ENCODE peak calls at places on chromosomes 5 and 9, in seven cellular contexts. One of them, this sample, is unnamed.

GRCh38 chr9:90854637-90855036 is 53.0 kb downstream of the SYK start:
- DNase-seq in frontal cortex: no peak
- DNase-seq in dorsolateral prefrontal cortex: no peak
- DNase-seq in colonic mucosa: no peak
- DNase-seq in fibroblast of mammary gland: no peak
- DNase-seq in HS-27A: no peak
- DNase-seq in mucosa of gallbladder: no peak
- DNase-seq in this sample: no peak

GRCh38 chr9:129007035-129007765 is 20.9 kb downstream of the SH3GLB2 start:
- DNase-seq in frontal cortex: no peak
- DNase-seq in dorsolateral prefrontal cortex: no peak
- DNase-seq in colonic mucosa: no peak
- DNase-seq in fibroblast of mammary gland: peak
- DNase-seq in HS-27A: no peak
- DNase-seq in mucosa of gallbladder: no peak
- DNase-seq in this sample: no peak

GRCh38 chr5:63127054-63127453 is 548.4 kb downstream of the LRRC70 start:
- DNase-seq in frontal cortex: no peak
- DNase-seq in dorsolateral prefrontal cortex: no peak
- DNase-seq in colonic mucosa: no peak
- DNase-seq in fibroblast of mammary gland: peak
- DNase-seq in HS-27A: no peak
- DNase-seq in mucosa of gallbladder: no peak
- DNase-seq in this sample: no peak

GRCh38 chr5:116216246-116216645 is 131.4 kb downstream of the COMMD10 start:
- DNase-seq in frontal cortex: no peak
- DNase-seq in dorsolateral prefrontal cortex: no peak
- DNase-seq in colonic mucosa: no peak
- DNase-seq in fibroblast of mammary gland: no peak
- DNase-seq in HS-27A: no peak
- DNase-seq in mucosa of gallbladder: no peak
- DNase-seq in this sample: no peak

GRCh38 chr5:173672891-173673290 is 56.4 kb upstream of the BOD1 start:
- DNase-seq in frontal cortex: no peak
- DNase-seq in dorsolateral prefrontal cortex: no peak
- DNase-seq in colonic mucosa: no peak
- DNase-seq in fibroblast of mammary gland: no peak
- DNase-seq in HS-27A: no peak
- DNase-seq in mucosa of gallbladder: no peak
- DNase-seq in this sample: no peak

GRCh38 chr9:107044872-107045271 is 181.9 kb downstream of the ZNF462 start:
- DNase-seq in frontal cortex: no peak
- DNase-seq in dorsolateral prefrontal cortex: no peak
- DNase-seq in colonic mucosa: no peak
- DNase-seq in fibroblast of mammary gland: no peak
- DNase-seq in HS-27A: no peak
- DNase-seq in mucosa of gallbladder: no peak
- DNase-seq in this sample: no peak

GRCh38 chr5:132050136-132050535 is 10.3 kb upstream of the IL3 start:
- DNase-seq in frontal cortex: no peak
- DNase-seq in dorsolateral prefrontal cortex: no peak
- DNase-seq in colonic mucosa: peak
- DNase-seq in fibroblast of mammary gland: no peak
- DNase-seq in HS-27A: no peak
- DNase-seq in mucosa of gallbladder: peak
- DNase-seq in this sample: peak

GRCh38 chr9:128323192-128323730 is 622 bp downstream of the COQ4 start:
- DNase-seq in frontal cortex: no peak
- DNase-seq in dorsolateral prefrontal cortex: no peak
- DNase-seq in colonic mucosa: no peak
- DNase-seq in fibroblast of mammary gland: peak
- DNase-seq in HS-27A: no peak
- DNase-seq in mucosa of gallbladder: no peak
- DNase-seq in this sample: no peak

GRCh38 chr5:52007230-52007858 is 624.1 kb downstream of the ISL1 start:
- DNase-seq in frontal cortex: no peak
- DNase-seq in dorsolateral prefrontal cortex: no peak
- DNase-seq in colonic mucosa: peak
- DNase-seq in fibroblast of mammary gland: peak
- DNase-seq in HS-27A: no peak
- DNase-seq in mucosa of gallbladder: peak
- DNase-seq in this sample: no peak

GRCh38 chr5:37249820-37250175 is 622 bp upstream of the CPLANE1 start:
- DNase-seq in frontal cortex: no peak
- DNase-seq in dorsolateral prefrontal cortex: no peak
- DNase-seq in colonic mucosa: no peak
- DNase-seq in fibroblast of mammary gland: no peak
- DNase-seq in HS-27A: no peak
- DNase-seq in mucosa of gallbladder: no peak
- DNase-seq in this sample: peak

GRCh38 chr9:133323211-133323610 is 12.8 kb downstream of the SURF6 start:
- DNase-seq in frontal cortex: no peak
- DNase-seq in dorsolateral prefrontal cortex: no peak
- DNase-seq in colonic mucosa: no peak
- DNase-seq in fibroblast of mammary gland: no peak
- DNase-seq in HS-27A: no peak
- DNase-seq in mucosa of gallbladder: no peak
- DNase-seq in this sample: no peak

GRCh38 chr5:117143381-117143780 is 568.8 kb upstream of the SEMA6A start:
- DNase-seq in frontal cortex: no peak
- DNase-seq in dorsolateral prefrontal cortex: no peak
- DNase-seq in colonic mucosa: no peak
- DNase-seq in fibroblast of mammary gland: no peak
- DNase-seq in HS-27A: no peak
- DNase-seq in mucosa of gallbladder: no peak
- DNase-seq in this sample: no peak

GRCh38 chr9:114691046-114691955 is 9.3 kb upstream of the TEX48 start:
- DNase-seq in frontal cortex: no peak
- DNase-seq in dorsolateral prefrontal cortex: no peak
- DNase-seq in colonic mucosa: no peak
- DNase-seq in fibroblast of mammary gland: peak
- DNase-seq in HS-27A: peak
- DNase-seq in mucosa of gallbladder: no peak
- DNase-seq in this sample: no peak

GRCh38 chr9:111516061-111516465 is 8.9 kb upstream of the ZNF483 start:
- DNase-seq in frontal cortex: no peak
- DNase-seq in dorsolateral prefrontal cortex: no peak
- DNase-seq in colonic mucosa: no peak
- DNase-seq in fibroblast of mammary gland: peak
- DNase-seq in HS-27A: no peak
- DNase-seq in mucosa of gallbladder: no peak
- DNase-seq in this sample: no peak

GRCh38 chr5:31937226-31937625 is 236.9 kb downstream of the GOLPH3 start:
- DNase-seq in frontal cortex: no peak
- DNase-seq in dorsolateral prefrontal cortex: no peak
- DNase-seq in colonic mucosa: no peak
- DNase-seq in fibroblast of mammary gland: no peak
- DNase-seq in HS-27A: no peak
- DNase-seq in mucosa of gallbladder: no peak
- DNase-seq in this sample: no peak

GRCh38 chr9:34378376-34379060 is 1.8 kb upstream of the MYORG start:
- DNase-seq in frontal cortex: no peak
- DNase-seq in dorsolateral prefrontal cortex: no peak
- DNase-seq in colonic mucosa: no peak
- DNase-seq in fibroblast of mammary gland: no peak
- DNase-seq in HS-27A: no peak
- DNase-seq in mucosa of gallbladder: peak
- DNase-seq in this sample: no peak

GRCh38 chr5:172223901-172224873 is 30.2 kb downstream of the EFCAB9 start:
- DNase-seq in frontal cortex: no peak
- DNase-seq in dorsolateral prefrontal cortex: no peak
- DNase-seq in colonic mucosa: no peak
- DNase-seq in fibroblast of mammary gland: no peak
- DNase-seq in HS-27A: no peak
- DNase-seq in mucosa of gallbladder: no peak
- DNase-seq in this sample: no peak

GRCh38 chr9:908806-909205 is 67.3 kb downstream of the DMRT1 start:
- DNase-seq in frontal cortex: no peak
- DNase-seq in dorsolateral prefrontal cortex: no peak
- DNase-seq in colonic mucosa: no peak
- DNase-seq in fibroblast of mammary gland: no peak
- DNase-seq in HS-27A: no peak
- DNase-seq in mucosa of gallbladder: no peak
- DNase-seq in this sample: no peak

GRCh38 chr9:135246248-135247173 is 159.0 kb downstream of the OLFM1 start:
- DNase-seq in frontal cortex: no peak
- DNase-seq in dorsolateral prefrontal cortex: no peak
- DNase-seq in colonic mucosa: no peak
- DNase-seq in fibroblast of mammary gland: no peak
- DNase-seq in HS-27A: no peak
- DNase-seq in mucosa of gallbladder: peak
- DNase-seq in this sample: no peak

GRCh38 chr5:36054646-36055045 is 12.0 kb downstream of the UGT3A2 start:
- DNase-seq in frontal cortex: no peak
- DNase-seq in dorsolateral prefrontal cortex: no peak
- DNase-seq in colonic mucosa: no peak
- DNase-seq in fibroblast of mammary gland: no peak
- DNase-seq in HS-27A: no peak
- DNase-seq in mucosa of gallbladder: no peak
- DNase-seq in this sample: no peak

GRCh38 chr5:11909471-11909870 is 5.2 kb upstream of the CTNND2 start:
- DNase-seq in frontal cortex: no peak
- DNase-seq in dorsolateral prefrontal cortex: no peak
- DNase-seq in colonic mucosa: no peak
- DNase-seq in fibroblast of mammary gland: no peak
- DNase-seq in HS-27A: no peak
- DNase-seq in mucosa of gallbladder: no peak
- DNase-seq in this sample: no peak

This sample was measured in C1 segment of cervical spinal cord.